ENCODE peak calls at places on chromosomes 11 and 22, in five cellular contexts. R is SK-N-SH, J is K562, B is HCT116, S is hepatocyte. A is an unnamed sample.

GRCh38 chr11:123760894-123761293 is 6.6 kb upstream of the OR6X1 start:
- DNase-seq in J (no peak), S (no peak), R (no peak), B (no peak), A (no peak)

GRCh38 chr11:2916114-2916891 is 12.9 kb downstream of the PHLDA2 start:
- DNase-seq in J (no peak), B (no peak), R (peak; percentile 42), S (no peak), A (no peak)

GRCh38 chr11:84398017-84398626 is 1112.0 kb upstream of the CCDC90B start:
- DNase-seq in J (no peak), B (no peak), R (peak; percentile 28), S (peak; percentile 32), A (no peak)

GRCh38 chr22:41695211-41695610 is 4.1 kb upstream of the MEI1 start:
- DNase-seq in S (no peak), B (no peak), J (no peak), R (no peak), A (no peak)

GRCh38 chr11:1208361-1209261 is 14.3 kb upstream of the MUC5B start:
- DNase-seq in R (peak; percentile 9), B (no peak), J (no peak), S (no peak), A (peak; percentile 42)

GRCh38 chr11:130390071-130390758 is 38.2 kb downstream of the ADAMTS8 start:
- DNase-seq in B (peak; percentile 24), S (peak; percentile 69), R (no peak), J (peak; percentile 21), A (peak; percentile 94)

GRCh38 chr11:15575409-15575808 is 460.7 kb downstream of the INSC start:
- DNase-seq in S (no peak), B (no peak), R (no peak), J (no peak), A (no peak)

GRCh38 chr11:36130401-36130800 is 158.8 kb downstream of the COMMD9 start:
- DNase-seq in R (no peak), S (no peak), B (no peak), J (peak; percentile 18), A (no peak)

GRCh38 chr11:10459029-10459970 is 4.2 kb downstream of the AMPD3 start:
- DNase-seq in J (peak; percentile 68), S (no peak), B (no peak), R (no peak), A (no peak)

GRCh38 chr22:44325718-44326548 is 13.2 kb upstream of the SHISAL1 start:
- DNase-seq in J (no peak), S (no peak), R (peak; percentile 82), B (no peak), A (peak; percentile 94)

GRCh38 chr11:126147268-126148111 is 64.0 kb downstream of the RPUSD4 start:
- DNase-seq in J (no peak), S (no peak), B (no peak), R (no peak), A (peak; percentile 56)

GRCh38 chr11:119116601-119117000 is 4.8 kb upstream of the HINFP start:
- DNase-seq in R (no peak), J (no peak), S (no peak), B (no peak), A (peak; percentile 63)

GRCh38 chr11:16242806-16243205 is 113.5 kb downstream of the SOX6 start:
- DNase-seq in J (no peak), S (no peak), R (no peak), B (no peak), A (no peak)

GRCh38 chr11:3665336-3666022 is 5.7 kb downstream of the CHRNA10 start:
- DNase-seq in J (no peak), S (no peak), R (no peak), B (no peak), A (peak; percentile 61)

GRCh38 chr22:39254122-39254521 is 9.3 kb upstream of the PDGFB start:
- DNase-seq in S (no peak), R (peak; percentile 73), J (no peak), B (no peak), A (no peak)

GRCh38 chr11:30522825-30523224 is 63.3 kb downstream of the MPPED2 start:
- DNase-seq in J (no peak), B (no peak), S (no peak), R (no peak), A (no peak)

GRCh38 chr11:61711493-61711892 is 31.3 kb downstream of the DAGLA start:
- DNase-seq in R (peak; percentile 56), B (no peak), S (no peak), J (no peak), A (no peak)

GRCh38 chr11:34266090-34266912 is 91.5 kb downstream of the ABTB2 start:
- DNase-seq in S (peak; percentile 72), R (no peak), B (no peak), J (peak; percentile 26), A (peak; percentile 85)

GRCh38 chr11:74462009-74462408 is 5.3 kb downstream of the KCNE3 start:
- DNase-seq in R (no peak), S (peak; percentile 72), J (peak; percentile 80), B (no peak), A (peak; percentile 76)

GRCh38 chr11:56817661-56818060 is 69.2 kb upstream of the OR9G4 start:
- DNase-seq in J (no peak), R (no peak), B (no peak), S (peak; percentile 29), A (no peak)

GRCh38 chr22:33787645-33788456 is 132.4 kb downstream of the LARGE1 start:
- DNase-seq in J (no peak), B (no peak), S (no peak), R (no peak), A (no peak)

GRCh38 chr11:15224466-15224865 is 109.7 kb downstream of the INSC start:
- DNase-seq in R (no peak), J (no peak), S (no peak), B (no peak), A (no peak)

GRCh38 chr22:42202048-42202447 is 68.4 kb downstream of the TCF20 start:
- DNase-seq in S (no peak), J (no peak), B (no peak), R (no peak), A (no peak)

GRCh38 chr22:36737776-36738175 is 34.2 kb upstream of the CACNG2 start:
- DNase-seq in B (no peak), J (no peak), R (no peak), S (no peak), A (no peak)

GRCh38 chr11:128294001-128294684 is 293.2 kb downstream of the ETS1 start:
- DNase-seq in B (no peak), R (no peak), S (no peak), J (no peak), A (peak; percentile 65)

GRCh38 chr11:114193730-114194674 is 102.2 kb upstream of the NNMT start:
- DNase-seq in R (no peak), B (no peak), J (no peak), S (no peak), A (no peak)

GRCh38 chr11:73856001-73856663 is 20.5 kb downstream of the COA4 start:
- DNase-seq in J (no peak), R (peak; percentile 17), S (no peak), B (no peak), A (no peak)

GRCh38 chr11:105960252-105961245 is 61.5 kb downstream of the MSANTD4 start:
- DNase-seq in J (peak; percentile 51), S (peak; percentile 5), B (no peak), R (no peak), A (no peak)

GRCh38 chr11:134725939-134726639 is 314.0 kb upstream of the B3GAT1 start:
- DNase-seq in S (peak; percentile 48), J (peak; percentile 48), R (peak; percentile 42), B (peak; percentile 35), A (no peak)

GRCh38 chr22:28329582-28330073 is 350.0 kb downstream of the TTC28 start:
- DNase-seq in J (no peak), R (no peak), S (no peak), B (no peak), A (no peak)

GRCh38 chr11:559020-559620 is 1.4 kb downstream of the LMNTD2 start:
- DNase-seq in B (no peak), R (no peak), S (no peak), J (no peak), A (peak; percentile 88)

GRCh38 chr11:71298016-71298550 is 45.7 kb upstream of the SHANK2 start:
- DNase-seq in S (no peak), J (no peak), B (no peak), R (no peak), A (no peak)

GRCh38 chr11:72751293-72752087 is 718 bp downstream of the ARAP1 start:
- DNase-seq in J (peak; percentile 48), R (peak; percentile 66), S (no peak), B (no peak), A (peak; percentile 90)

GRCh38 chr11:72750556-72751292 is 1.5 kb downstream of the ARAP1 start:
- DNase-seq in R (no peak), J (no peak), B (no peak), S (no peak), A (peak; percentile 75)

GRCh38 chr11:72752088-72752914 is at the start of gene ARAP1:
- DNase-seq in J (peak; percentile 85), R (peak; percentile 97), S (peak; percentile 90), B (peak; percentile 39), A (peak; percentile 99)

GRCh38 chr11:72747456-72747855 is 4.8 kb downstream of the ARAP1 start:
- DNase-seq in S (no peak), R (no peak), J (no peak), B (no peak), A (peak; percentile 80)

GRCh38 chr11:72750086-72750485 is 2.1 kb downstream of the ARAP1 start:
- DNase-seq in S (no peak), R (no peak), J (no peak), B (no peak), A (peak; percentile 66)
- H3K4me3 ChIP-seq in S (no peak overlapping the region), R (no peak overlapping the region), J (no peak overlapping the region), B (no peak overlapping the region), A (no peak overlapping the region)

DNA sequence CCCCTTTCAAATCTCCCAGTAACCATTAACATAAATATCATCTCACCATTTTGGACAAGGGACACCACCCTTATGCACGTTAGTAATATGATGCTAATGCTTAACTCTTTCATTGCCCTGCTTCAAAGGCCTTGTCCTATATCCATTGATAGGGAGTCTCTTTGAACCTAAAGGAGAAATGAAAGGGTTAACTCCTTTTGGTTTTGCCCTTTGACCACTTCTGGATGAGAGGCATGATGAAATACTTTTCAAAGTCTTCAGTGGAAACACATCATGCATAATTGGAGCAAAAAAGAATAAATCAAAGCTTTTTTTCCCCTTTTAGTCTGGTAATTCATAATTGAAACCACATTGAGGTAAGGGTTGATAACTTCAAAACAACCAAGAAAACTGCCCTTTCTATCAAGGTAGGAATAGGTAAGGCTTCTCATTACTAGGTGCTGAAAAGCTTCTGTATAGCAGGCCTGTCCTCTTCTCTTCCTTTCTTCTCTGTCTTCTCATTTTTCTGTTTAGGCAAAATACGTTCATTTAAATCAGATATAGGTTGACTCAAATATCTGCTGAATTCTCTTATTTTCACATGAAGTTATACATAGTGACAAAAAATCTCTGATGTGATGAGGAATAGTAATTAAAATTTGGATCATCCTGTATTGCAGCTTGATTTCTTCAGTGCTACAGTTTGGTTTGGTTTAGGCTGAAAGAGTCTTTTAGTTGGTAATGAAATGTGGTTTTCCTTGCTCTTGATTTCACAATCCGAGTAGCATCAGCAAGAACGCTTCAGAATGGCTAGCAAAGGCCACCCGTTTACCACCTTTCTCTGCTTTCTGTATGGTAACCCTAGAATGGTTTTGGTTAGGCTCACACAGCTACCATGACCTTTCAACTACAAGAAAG is 94.8 kb downstream of the EXT2 start:
- DNase-seq in R (no peak), S (no peak), J (no peak), B (no peak), A (no peak)
- H3K27ac ChIP-seq in R (peak overlapping the region; percentile 53), S (no peak overlapping the region), J (no peak overlapping the region), B (no peak overlapping the region), A (no peak overlapping the region)

GRCh38 chr22:50577987-50578775 is at the start of gene CPT1B:
- DNase-seq in J (no peak), B (no peak), R (no peak), S (no peak), A (peak; percentile 96)
- H3K4me2 ChIP-seq in J (no peak within 1 kb of the TSS), B (no peak within 1 kb of the TSS), R (no peak within 1 kb of the TSS), S (no peak within 1 kb of the TSS), A (peak within 1 kb of the TSS; percentile 55)

GRCh38 chr22:16810188-16810802 is 14.9 kb downstream of the XKR3 start:
- DNase-seq in S (no peak), J (no peak), B (no peak), R (no peak), A (no peak)
- H3K4me3 ChIP-seq in S (no peak overlapping the region), J (no peak overlapping the region), B (no peak overlapping the region), R (no peak overlapping the region), A (no peak overlapping the region)